ENCODE peak calls at places on chromosomes 6 and 20, in four cellular contexts. One of them, this sample, is unnamed. For H3K9me3, the result is how much of the 10 kb centered on the place peaks cover.

GRCh38 chr6:158445426-158446085 is 114.3 kb upstream of the TMEM181 start:
- DNase-seq in CD4-positive, alpha-beta T cell: no peak
- DNase-seq in CD8-positive, alpha-beta memory T cell: no peak
- DNase-seq in uterus: no peak
- DNase-seq in this sample: no peak

GRCh38 chr6:41443616-41444525 is 102.3 kb upstream of the FOXP4 start:
- DNase-seq in CD8-positive, alpha-beta memory T cell: no peak
- DNase-seq in CD4-positive, alpha-beta T cell: no peak
- DNase-seq in uterus: peak
- DNase-seq in this sample: no peak

GRCh38 chr20:25984933-25985332 is 288.3 kb upstream of the ZNF337 start:
- DNase-seq in CD8-positive, alpha-beta memory T cell: peak
- DNase-seq in CD4-positive, alpha-beta T cell: peak
- DNase-seq in uterus: peak
- DNase-seq in this sample: no peak

GRCh38 chr6:89970609-89971337 is 76.5 kb downstream of the GJA10 start:
- DNase-seq in CD4-positive, alpha-beta T cell: no peak
- DNase-seq in uterus: peak
- DNase-seq in CD8-positive, alpha-beta memory T cell: no peak
- DNase-seq in this sample: no peak

GRCh38 chr6:44149369-44150012 is 9.1 kb upstream of the CAPN11 start:
- DNase-seq in uterus: no peak
- DNase-seq in CD8-positive, alpha-beta memory T cell: no peak
- DNase-seq in CD4-positive, alpha-beta T cell: no peak
- DNase-seq in this sample: no peak

GRCh38 chr6:138410048-138410735 is 6.2 kb downstream of the HEBP2 start:
- DNase-seq in CD8-positive, alpha-beta memory T cell: no peak
- DNase-seq in CD4-positive, alpha-beta T cell: no peak
- DNase-seq in uterus: peak
- DNase-seq in this sample: no peak

GRCh38 chr6:121912905-121913304 is 477.5 kb downstream of the GJA1 start:
- DNase-seq in CD8-positive, alpha-beta memory T cell: no peak
- DNase-seq in uterus: no peak
- DNase-seq in CD4-positive, alpha-beta T cell: no peak
- DNase-seq in this sample: no peak

GRCh38 chr6:124984668-124985338 is 22.6 kb downstream of the RNF217 start:
- DNase-seq in uterus: no peak
- DNase-seq in CD4-positive, alpha-beta T cell: no peak
- DNase-seq in CD8-positive, alpha-beta memory T cell: no peak
- DNase-seq in this sample: no peak

GRCh38 chr6:134630468-134631180 is 312.7 kb upstream of the SGK1 start:
- DNase-seq in CD4-positive, alpha-beta T cell: no peak
- DNase-seq in uterus: no peak
- DNase-seq in CD8-positive, alpha-beta memory T cell: no peak
- DNase-seq in this sample: no peak

GRCh38 chr20:57330998-57331397 is 1.4 kb downstream of the SPO11 start:
- DNase-seq in uterus: no peak
- DNase-seq in CD8-positive, alpha-beta memory T cell: no peak
- DNase-seq in CD4-positive, alpha-beta T cell: no peak
- DNase-seq in this sample: no peak

GRCh38 chr6:158373209-158373608 is 60.9 kb downstream of the TULP4 start:
- DNase-seq in CD8-positive, alpha-beta memory T cell: no peak
- DNase-seq in CD4-positive, alpha-beta T cell: no peak
- DNase-seq in uterus: no peak
- DNase-seq in this sample: no peak

GRCh38 chr6:140105857-140106256 is 731.4 kb upstream of the CITED2 start:
- DNase-seq in uterus: peak
- DNase-seq in CD8-positive, alpha-beta memory T cell: no peak
- DNase-seq in CD4-positive, alpha-beta T cell: no peak
- DNase-seq in this sample: no peak

GRCh38 chr6:114418304-114418972 is 75.6 kb upstream of the HS3ST5 start:
- DNase-seq in CD4-positive, alpha-beta T cell: no peak
- DNase-seq in uterus: no peak
- DNase-seq in CD8-positive, alpha-beta memory T cell: no peak
- DNase-seq in this sample: no peak

GRCh38 chr6:35449287-35449881 is 2.8 kb upstream of the FANCE start:
- DNase-seq in CD8-positive, alpha-beta memory T cell: no peak
- DNase-seq in uterus: no peak
- DNase-seq in CD4-positive, alpha-beta T cell: peak
- DNase-seq in this sample: no peak

GRCh38 chr6:160881409-160881808 is 110.2 kb upstream of the MAP3K4 start:
- DNase-seq in CD4-positive, alpha-beta T cell: no peak
- DNase-seq in uterus: no peak
- DNase-seq in CD8-positive, alpha-beta memory T cell: no peak
- DNase-seq in this sample: no peak

GRCh38 chr6:14190596-14191224 is 73.1 kb downstream of the CD83 start:
- DNase-seq in uterus: no peak
- DNase-seq in CD4-positive, alpha-beta T cell: no peak
- DNase-seq in CD8-positive, alpha-beta memory T cell: no peak
- DNase-seq in this sample: no peak

GRCh38 chr20:768426-768978 is at the start of gene SLC52A3:
- DNase-seq in CD4-positive, alpha-beta T cell: no peak
- DNase-seq in uterus: peak
- DNase-seq in CD8-positive, alpha-beta memory T cell: no peak
- DNase-seq in this sample: no peak

GRCh38 chr6:118580585-118581419 is 32.7 kb downstream of the PLN start:
- DNase-seq in uterus: peak
- DNase-seq in CD4-positive, alpha-beta T cell: no peak
- DNase-seq in CD8-positive, alpha-beta memory T cell: peak
- DNase-seq in this sample: no peak

GRCh38 chr6:112480551-112480950 is 133.4 kb downstream of the RFPL4B start:
- DNase-seq in CD8-positive, alpha-beta memory T cell: no peak
- DNase-seq in CD4-positive, alpha-beta T cell: no peak
- DNase-seq in uterus: no peak
- DNase-seq in this sample: no peak

GRCh38 chr6:66128238-66128637 is 421.2 kb upstream of the EYS start:
- DNase-seq in CD8-positive, alpha-beta memory T cell: no peak
- DNase-seq in CD4-positive, alpha-beta T cell: no peak
- DNase-seq in uterus: no peak
- DNase-seq in this sample: no peak

GRCh38 chr6:14925627-14926026 is 320.2 kb upstream of the JARID2 start:
- DNase-seq in CD4-positive, alpha-beta T cell: no peak
- DNase-seq in CD8-positive, alpha-beta memory T cell: no peak
- DNase-seq in uterus: no peak
- DNase-seq in this sample: no peak

GRCh38 chr6:107603029-107603428 is 113.1 kb downstream of the SOBP start:
- DNase-seq in CD8-positive, alpha-beta memory T cell: no peak
- DNase-seq in CD4-positive, alpha-beta T cell: no peak
- DNase-seq in uterus: no peak
- DNase-seq in this sample: no peak

GRCh38 chr6:53300656-53301551 is 47.8 kb downstream of the ELOVL5 start:
- DNase-seq in uterus: no peak
- DNase-seq in CD8-positive, alpha-beta memory T cell: peak
- DNase-seq in CD4-positive, alpha-beta T cell: peak
- DNase-seq in this sample: peak

GRCh38 chr6:30820196-30820595 is 64.1 kb upstream of the DDR1 start:
- DNase-seq in CD8-positive, alpha-beta memory T cell: no peak
- DNase-seq in CD4-positive, alpha-beta T cell: no peak
- DNase-seq in uterus: no peak
- DNase-seq in this sample: no peak

GRCh38 chr6:154491567-154492470 is 18.7 kb downstream of the CNKSR3 start:
- DNase-seq in uterus: no peak
- DNase-seq in CD4-positive, alpha-beta T cell: no peak
- DNase-seq in CD8-positive, alpha-beta memory T cell: no peak
- DNase-seq in this sample: no peak

GRCh38 chr20:58075980-58076749 is 152.3 kb downstream of the ANKRD60 start:
- DNase-seq in CD4-positive, alpha-beta T cell: no peak
- DNase-seq in uterus: no peak
- DNase-seq in CD8-positive, alpha-beta memory T cell: no peak
- DNase-seq in this sample: no peak

GRCh38 chr6:2921520-2922115 is 18.5 kb upstream of the SERPINB9 start:
- DNase-seq in uterus: no peak
- DNase-seq in CD4-positive, alpha-beta T cell: no peak
- DNase-seq in CD8-positive, alpha-beta memory T cell: no peak
- DNase-seq in this sample: no peak

GRCh38 chr20:24102749-24103148 is 114.2 kb upstream of the GGTLC1 start:
- DNase-seq in CD8-positive, alpha-beta memory T cell: no peak
- DNase-seq in uterus: no peak
- DNase-seq in CD4-positive, alpha-beta T cell: no peak
- DNase-seq in this sample: no peak

GRCh38 chr20:53265304-53265875 is 293.2 kb downstream of the TSHZ2 start:
- DNase-seq in CD8-positive, alpha-beta memory T cell: no peak
- DNase-seq in uterus: no peak
- DNase-seq in CD4-positive, alpha-beta T cell: no peak
- DNase-seq in this sample: no peak

GRCh38 chr6:99501762-99502161 is 13.5 kb downstream of the USP45 start:
- DNase-seq in uterus: no peak
- DNase-seq in CD8-positive, alpha-beta memory T cell: no peak
- DNase-seq in CD4-positive, alpha-beta T cell: no peak
- DNase-seq in this sample: no peak

GRCh38 chr20:884983-885952 is 30.9 kb downstream of the ANGPT4 start:
- DNase-seq in uterus: no peak
- DNase-seq in CD8-positive, alpha-beta memory T cell: no peak
- DNase-seq in CD4-positive, alpha-beta T cell: no peak
- DNase-seq in this sample: no peak

GRCh38 chr6:108942556-108943492 is 94.6 kb downstream of the ARMC2 start:
- DNase-seq in uterus: no peak
- DNase-seq in CD4-positive, alpha-beta T cell: peak
- DNase-seq in CD8-positive, alpha-beta memory T cell: peak
- DNase-seq in this sample: peak

GRCh38 chr6:129849456-129849855 is 11.7 kb downstream of the TMEM244 start:
- DNase-seq in CD8-positive, alpha-beta memory T cell: no peak
- DNase-seq in CD4-positive, alpha-beta T cell: no peak
- DNase-seq in uterus: no peak
- DNase-seq in this sample: no peak

GRCh38 chr6:44932651-44933091 is 395.5 kb upstream of the RUNX2 start:
- DNase-seq in CD8-positive, alpha-beta memory T cell: peak
- DNase-seq in CD4-positive, alpha-beta T cell: peak
- DNase-seq in uterus: no peak
- DNase-seq in this sample: peak

GRCh38 chr6:40819182-40819834 is 219.7 kb downstream of the UNC5CL start:
- DNase-seq in uterus: no peak
- DNase-seq in CD4-positive, alpha-beta T cell: no peak
- DNase-seq in CD8-positive, alpha-beta memory T cell: no peak
- DNase-seq in this sample: no peak

GRCh38 chr6:16228709-16229665 is 9.4 kb upstream of the GMPR start:
- DNase-seq in CD8-positive, alpha-beta memory T cell: no peak
- DNase-seq in uterus: no peak
- DNase-seq in CD4-positive, alpha-beta T cell: no peak
- DNase-seq in this sample: no peak

GRCh38 chr6:170097505-170098427 is 193.1 kb downstream of the DLL1 start:
- DNase-seq in CD4-positive, alpha-beta T cell: no peak
- DNase-seq in CD8-positive, alpha-beta memory T cell: no peak
- DNase-seq in uterus: peak
- DNase-seq in this sample: no peak
- H3K9me3 ChIP-seq in CD4-positive, alpha-beta T cell: under half
- H3K9me3 ChIP-seq in CD8-positive, alpha-beta memory T cell: under half
- H3K9me3 ChIP-seq in uterus: under half
- H3K9me3 ChIP-seq in this sample: under half

DNA sequence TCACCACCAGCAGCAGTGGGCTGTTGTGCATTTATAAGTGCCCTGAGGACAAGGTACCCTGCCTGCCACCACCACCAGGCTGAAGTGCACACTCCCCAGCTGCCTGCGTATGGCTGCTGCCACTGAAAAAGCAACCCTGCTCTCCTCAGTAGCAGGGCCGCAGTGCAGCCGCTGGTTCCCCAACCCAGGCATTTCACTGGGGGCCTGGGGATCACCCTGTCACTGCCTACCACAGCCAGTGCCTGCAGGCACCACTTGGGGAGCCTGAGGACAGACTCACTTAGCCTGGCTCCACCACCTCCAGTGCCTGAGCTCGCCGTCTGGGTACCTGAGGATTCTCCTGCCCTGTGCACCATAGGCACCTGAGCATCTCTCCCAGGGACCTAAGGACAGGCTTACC is 215.6 kb downstream of the PACRG start:
- DNase-seq in uterus: no peak
- DNase-seq in CD4-positive, alpha-beta T cell: no peak
- DNase-seq in CD8-positive, alpha-beta memory T cell: no peak
- DNase-seq in this sample: no peak
- H3K9me3 ChIP-seq in uterus: under half
- H3K9me3 ChIP-seq in CD4-positive, alpha-beta T cell: under half
- H3K9me3 ChIP-seq in CD8-positive, alpha-beta memory T cell: under half
- H3K9me3 ChIP-seq in this sample: under half

GRCh38 chr20:35503841-35504460 is 25.5 kb downstream of the C20orf173 start:
- DNase-seq in CD4-positive, alpha-beta T cell: no peak
- DNase-seq in CD8-positive, alpha-beta memory T cell: no peak
- DNase-seq in uterus: no peak
- DNase-seq in this sample: no peak
- H3K9me3 ChIP-seq in CD4-positive, alpha-beta T cell: under half
- H3K9me3 ChIP-seq in CD8-positive, alpha-beta memory T cell: under half
- H3K9me3 ChIP-seq in uterus: under half
- H3K9me3 ChIP-seq in this sample: under half

DNA sequence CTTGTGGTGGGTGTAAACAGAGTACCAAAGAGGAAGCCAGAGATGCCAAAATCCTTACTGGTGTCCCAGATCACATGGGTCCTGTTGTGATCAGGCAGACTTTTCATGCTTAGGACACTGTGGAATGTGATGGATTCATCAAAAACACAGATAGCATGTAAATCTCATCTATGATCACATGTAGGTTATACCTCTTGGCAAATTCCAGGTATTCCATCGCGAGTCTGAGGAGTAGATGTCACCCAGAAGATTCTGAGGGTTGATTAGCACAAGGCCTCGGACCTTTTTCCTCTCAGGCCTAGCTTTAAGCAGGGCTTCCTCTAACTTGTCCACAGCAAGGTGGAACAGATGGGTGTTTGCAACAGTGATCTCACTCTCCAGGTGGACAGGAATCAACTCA is 28.3 kb upstream of the SSR1 start:
- DNase-seq in uterus: no peak
- DNase-seq in CD4-positive, alpha-beta T cell: no peak
- DNase-seq in CD8-positive, alpha-beta memory T cell: no peak
- DNase-seq in this sample: no peak
- H3K9me3 ChIP-seq in uterus: under half
- H3K9me3 ChIP-seq in CD4-positive, alpha-beta T cell: under half
- H3K9me3 ChIP-seq in CD8-positive, alpha-beta memory T cell: under half
- H3K9me3 ChIP-seq in this sample: under half

DNA sequence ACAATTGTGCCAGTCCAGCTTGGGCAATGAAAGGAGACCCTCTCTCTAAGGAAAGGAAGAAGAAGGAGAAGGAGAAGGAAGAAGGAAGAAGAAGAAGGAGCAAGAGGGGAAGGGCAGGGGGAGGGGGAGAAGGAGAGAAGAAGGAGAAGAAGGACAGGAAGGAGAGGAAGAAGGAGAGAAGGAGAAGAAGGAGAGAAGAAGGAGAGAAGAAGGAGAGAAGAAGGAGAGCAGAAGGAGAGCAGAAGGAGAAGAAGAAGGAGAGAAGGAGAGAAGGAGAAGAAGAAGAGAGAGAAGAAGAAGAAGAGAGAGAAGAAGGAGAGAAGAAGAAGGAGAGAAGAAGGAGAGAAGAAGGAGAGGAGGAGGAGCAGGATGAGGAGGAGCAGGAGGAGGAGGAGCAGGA is 22.5 kb upstream of the DEFB116 start:
- DNase-seq in CD4-positive, alpha-beta T cell: no peak
- DNase-seq in uterus: no peak
- DNase-seq in CD8-positive, alpha-beta memory T cell: no peak
- DNase-seq in this sample: no peak
- H3K9me3 ChIP-seq in CD4-positive, alpha-beta T cell: under half
- H3K9me3 ChIP-seq in uterus: under half
- H3K9me3 ChIP-seq in CD8-positive, alpha-beta memory T cell: under half
- H3K9me3 ChIP-seq in this sample: under half

GRCh38 chr20:13995841-13996240 is 525 bp downstream of the MACROD2 start:
- DNase-seq in CD8-positive, alpha-beta memory T cell: no peak
- DNase-seq in uterus: peak
- DNase-seq in CD4-positive, alpha-beta T cell: no peak
- DNase-seq in this sample: no peak
- H3K9me3 ChIP-seq in CD8-positive, alpha-beta memory T cell: under half
- H3K9me3 ChIP-seq in uterus: under half
- H3K9me3 ChIP-seq in CD4-positive, alpha-beta T cell: under half
- H3K9me3 ChIP-seq in this sample: under half